ENCODE peak calls at places on chromosomes 3 and 15, in five cellular contexts. Y is fibroblast of lung, J is keratinocyte, U is mammary epithelial cell, E is hepatocyte. K is an unnamed sample.

GRCh38 chr3:133283958-133284807 is 115.7 kb upstream of the BFSP2 start:
- DNase-seq in Y (no peak), J (no peak), U (no peak), E (no peak), K (no peak)

GRCh38 chr15:100713163-100713867 is 110.9 kb downstream of the ASB7 start:
- DNase-seq in Y (peak), J (peak), U (peak), E (peak), K (no peak)

GRCh38 chr15:26634319-26634718 is 138.5 kb downstream of the GABRB3 start:
- DNase-seq in Y (no peak), J (no peak), U (no peak), E (no peak), K (no peak)

GRCh38 chr3:143066033-143066432 is 53.5 kb upstream of the CHST2 start:
- DNase-seq in Y (no peak), J (no peak), U (no peak), E (no peak), K (no peak)

GRCh38 chr3:5005367-5005766 is 26.1 kb downstream of the BHLHE40 start:
- DNase-seq in Y (no peak), J (no peak), U (no peak), E (no peak), K (no peak)

GRCh38 chr3:11118181-11118682 is 36.1 kb upstream of the HRH1 start:
- DNase-seq in Y (peak), J (no peak), U (peak), E (no peak), K (no peak)

GRCh38 chr15:93088200-93088980 is 621 bp downstream of the RGMA start:
- DNase-seq in Y (peak), J (no peak), U (peak), E (peak), K (peak)

GRCh38 chr3:113249111-113249510 is 37.8 kb downstream of the BOC start:
- DNase-seq in Y (peak), J (no peak), U (peak), E (no peak), K (no peak)

GRCh38 chr15:31374489-31374888 is 47.9 kb downstream of the KLF13 start:
- DNase-seq in Y (no peak), J (no peak), U (no peak), E (no peak), K (no peak)

GRCh38 chr15:90807687-90808086 is 60.7 kb upstream of the FURIN start:
- DNase-seq in Y (no peak), J (no peak), U (no peak), E (no peak), K (no peak)

GRCh38 chr3:138434875-138435772 is 708 bp downstream of the ESYT3 start:
- DNase-seq in Y (peak), J (no peak), U (no peak), E (peak), K (no peak)

GRCh38 chr3:193391902-193392301 is 13.3 kb upstream of the ATP13A5 start:
- DNase-seq in Y (peak), J (no peak), U (peak), E (no peak), K (peak)

GRCh38 chr3:23601020-23601822 is 204.5 kb upstream of the UBE2E1 start:
- DNase-seq in Y (peak), J (no peak), U (no peak), E (no peak), K (no peak)

GRCh38 chr15:40283615-40284306 is 897 bp upstream of the ANKRD63 start:
- DNase-seq in Y (no peak), J (no peak), U (no peak), E (no peak), K (peak)

GRCh38 chr3:65619391-65620298 is 419.1 kb downstream of the MAGI1 start:
- DNase-seq in Y (peak), J (no peak), U (no peak), E (no peak), K (peak)

GRCh38 chr15:72827216-72827615 is 43.7 kb upstream of the ADPGK start:
- DNase-seq in Y (peak), J (no peak), U (peak), E (no peak), K (no peak)

GRCh38 chr15:48566669-48567068 is 78.8 kb downstream of the FBN1 start:
- DNase-seq in Y (peak), J (no peak), U (no peak), E (no peak), K (no peak)

GRCh38 chr15:47674576-47675232 is 42.6 kb upstream of the SEMA6D start:
- DNase-seq in Y (no peak), J (no peak), U (no peak), E (no peak), K (no peak)

GRCh38 chr3:101303836-101304235 is 16.5 kb downstream of the IMPG2 start:
- DNase-seq in Y (no peak), J (no peak), U (no peak), E (no peak), K (no peak)

GRCh38 chr3:56915969-56916586 is 114.3 kb upstream of the ARHGEF3 start:
- DNase-seq in Y (no peak), J (no peak), U (no peak), E (no peak), K (no peak)

GRCh38 chr3:9349321-9350117 is 13.3 kb upstream of the THUMPD3 start:
- DNase-seq in Y (peak), J (no peak), U (peak), E (peak), K (no peak)

GRCh38 chr3:101903426-101903825 is 54.1 kb downstream of the NFKBIZ start:
- DNase-seq in Y (peak), J (no peak), U (peak), E (no peak), K (no peak)

GRCh38 chr3:152621006-152621868 is 213.7 kb upstream of the P2RY1 start:
- DNase-seq in Y (peak), J (no peak), U (peak), E (peak), K (peak)

GRCh38 chr3:152623286-152623685 is 211.6 kb upstream of the P2RY1 start:
- DNase-seq in Y (no peak), J (no peak), U (no peak), E (no peak), K (peak)

GRCh38 chr3:152622813-152623167 is 212.1 kb upstream of the P2RY1 start:
- DNase-seq in Y (no peak), J (no peak), U (no peak), E (no peak), K (peak)

GRCh38 chr3:152620395-152620794 is 214.5 kb upstream of the P2RY1 start:
- DNase-seq in Y (no peak), J (no peak), U (no peak), E (no peak), K (no peak)

GRCh38 chr3:152621967-152622812 is 212.7 kb upstream of the P2RY1 start:
- DNase-seq in Y (no peak), J (no peak), U (no peak), E (no peak), K (peak)
- H3K27ac ChIP-seq in Y (no peak), J (no peak), U (no peak), E (no peak), K (peak)

GRCh38 chr3:36942632-36943248 is 2.1 kb downstream of the TRANK1 start:
- DNase-seq in Y (no peak), J (no peak), U (no peak), E (peak), K (no peak)

GRCh38 chr3:36943601-36944000 is 1.3 kb downstream of the TRANK1 start:
- DNase-seq in Y (no peak), J (no peak), U (no peak), E (no peak), K (no peak)

GRCh38 chr3:36944641-36945270 is at the start of gene TRANK1:
- DNase-seq in Y (peak), J (no peak), U (no peak), E (peak), K (peak)

GRCh38 chr3:36945326-36945980 is 599 bp upstream of the TRANK1 start:
- DNase-seq in Y (no peak), J (no peak), U (no peak), E (no peak), K (no peak)

GRCh38 chr3:36944012-36944640 is 728 bp downstream of the TRANK1 start:
- DNase-seq in Y (peak), J (no peak), U (peak), E (peak), K (peak)
- TF ChIP-seq EZH2 in Y (no peak), J (peak), U (no peak), E (no peak), K (no peak)

DNA sequence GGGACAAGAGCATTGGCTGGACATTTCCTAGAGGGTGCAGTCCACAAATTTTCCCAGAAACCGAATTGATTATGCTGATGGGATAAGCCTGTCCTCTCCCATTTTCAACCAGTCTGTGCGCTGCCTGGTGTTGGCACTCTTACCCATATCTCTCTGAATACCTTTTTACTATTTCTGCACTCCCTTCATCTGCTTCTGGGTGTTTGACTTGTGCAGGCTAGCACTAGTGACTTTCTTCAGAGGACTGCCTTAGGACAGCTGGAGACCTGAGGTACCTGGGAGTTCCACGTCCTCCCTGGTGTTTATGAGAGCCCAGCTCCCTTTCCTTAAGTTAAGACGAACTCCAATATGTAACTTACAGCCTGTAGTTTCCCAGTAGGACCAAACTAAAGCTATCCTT is 50.2 kb downstream of the RBMS3 start:
- DNase-seq in Y (no peak), J (no peak), U (no peak), E (no peak), K (no peak)
- H3K27ac ChIP-seq in Y (no peak), J (peak), U (peak), E (no peak), K (no peak)

DNA sequence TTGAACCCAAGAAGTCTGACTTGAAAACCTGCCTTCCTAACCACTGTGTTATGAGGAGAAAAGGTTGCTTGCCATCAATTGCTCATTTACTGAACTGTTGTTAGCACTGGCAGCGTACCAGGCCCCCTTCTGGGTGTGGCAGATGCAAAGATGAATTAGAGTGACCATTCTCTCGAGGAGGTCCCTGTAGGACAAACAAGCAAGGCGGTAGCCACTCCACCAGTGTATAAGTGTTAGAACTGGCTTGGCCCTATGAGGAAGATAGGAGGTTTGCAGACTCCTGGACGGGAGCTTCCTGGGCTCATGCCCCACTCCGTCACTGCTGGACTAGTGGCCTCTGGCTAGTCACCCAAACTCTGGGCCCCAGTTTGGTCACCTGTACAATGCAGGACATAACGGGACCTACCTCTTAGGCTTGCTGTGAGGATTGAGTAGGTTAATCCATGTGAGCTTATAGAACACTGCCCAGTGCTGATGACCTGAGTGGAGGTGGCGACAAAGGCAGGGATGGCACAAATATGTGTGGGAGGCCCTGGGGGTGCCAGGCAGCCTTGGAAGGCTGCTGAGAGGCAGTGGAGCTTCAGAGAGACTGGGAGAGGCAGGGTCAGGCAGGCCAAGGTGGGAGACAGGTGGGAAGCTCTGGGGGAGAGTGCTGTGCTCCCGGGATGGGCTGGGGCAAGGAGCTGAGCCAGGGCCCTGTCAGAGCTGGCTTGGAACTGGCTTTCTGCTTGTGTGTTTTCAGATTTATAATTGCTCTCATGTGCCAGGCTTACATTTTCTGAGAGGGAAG is 145.9 kb downstream of the DNAJB8 start:
- DNase-seq in Y (no peak), J (no peak), U (no peak), E (no peak), K (no peak)
- TF ChIP-seq EZH2 in Y (no peak), J (no peak), U (no peak), E (no peak), K (no peak)

GRCh38 chr15:95302809-95303208 is 1027.7 kb upstream of the NR2F2 start:
- DNase-seq in Y (no peak), J (no peak), U (no peak), E (no peak), K (no peak)
- H3K27ac ChIP-seq in Y (no peak), J (no peak), U (no peak), E (no peak), K (no peak)

GRCh38 chr15:55743615-55743978 is 645 bp upstream of the PRTG start:
- DNase-seq in Y (no peak), J (no peak), U (no peak), E (no peak), K (no peak)
- TF ChIP-seq EZH2 in Y (no peak), J (peak), U (no peak), E (no peak), K (peak)

DNA sequence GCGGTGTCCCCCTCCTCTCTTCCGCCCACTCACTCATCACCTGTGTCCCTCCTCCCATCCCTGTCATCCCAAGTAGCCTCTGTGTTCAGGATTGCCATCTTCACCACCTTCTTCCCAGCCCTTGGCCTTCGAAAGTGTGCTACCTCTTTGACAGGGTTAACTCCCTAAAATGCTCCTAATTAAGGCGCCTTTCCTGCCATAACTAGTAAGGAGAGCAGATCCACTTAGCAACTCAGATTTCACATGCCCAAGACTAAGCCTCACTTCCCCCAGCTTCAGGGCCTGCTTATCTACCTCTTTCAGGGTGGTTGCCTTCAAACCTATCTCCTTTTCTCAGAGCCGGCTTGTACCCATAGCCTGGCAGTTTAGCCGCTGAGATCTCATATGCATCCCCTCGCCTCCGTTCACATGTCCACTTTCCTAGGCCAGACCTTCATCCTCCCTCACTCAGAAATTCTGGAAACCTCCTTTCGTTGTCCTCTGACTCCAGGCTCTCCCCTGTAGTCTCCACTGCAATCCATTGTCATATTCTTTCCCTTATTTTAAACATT is 953 bp upstream of the FSTL1 start:
- DNase-seq in Y (no peak), J (no peak), U (no peak), E (no peak), K (no peak)
- H3K27ac ChIP-seq in Y (no peak), J (no peak), U (no peak), E (peak), K (no peak)

GRCh38 chr15:79089331-79089889 is 1.2 kb downstream of the RASGRF1 start:
- DNase-seq in Y (no peak), J (no peak), U (no peak), E (no peak), K (no peak)
- TF ChIP-seq EZH2 in Y (no peak), J (no peak), U (no peak), E (no peak), K (peak)